ENCODE peak calls at places on chromosome 9, in seven cellular contexts. One of them, this sample, is unnamed.

GRCh38 chr9:71796368-71796767 is 28.1 kb upstream of the CEMIP2 start:
- DNase-seq in lower leg skin: no peak
- DNase-seq in suprapubic skin: no peak
- DNase-seq in CD4-positive, CD25-positive, alpha-beta regulatory T cell: peak
- DNase-seq in mesenchymal stem cell: no peak
- DNase-seq in kidney epithelial cell: no peak
- DNase-seq in AG10803: no peak
- DNase-seq in this sample: no peak

GRCh38 chr9:131254107-131254491 is 22.2 kb downstream of the FAM78A start:
- DNase-seq in suprapubic skin: no peak
- DNase-seq in CD4-positive, CD25-positive, alpha-beta regulatory T cell: no peak
- DNase-seq in lower leg skin: peak
- DNase-seq in mesenchymal stem cell: peak
- DNase-seq in kidney epithelial cell: no peak
- DNase-seq in AG10803: no peak
- DNase-seq in this sample: no peak

GRCh38 chr9:75186767-75187380 is 98.6 kb downstream of the OSTF1 start:
- DNase-seq in suprapubic skin: no peak
- DNase-seq in CD4-positive, CD25-positive, alpha-beta regulatory T cell: peak
- DNase-seq in lower leg skin: no peak
- DNase-seq in mesenchymal stem cell: peak
- DNase-seq in kidney epithelial cell: no peak
- DNase-seq in AG10803: peak
- DNase-seq in this sample: peak

GRCh38 chr9:132002827-132003704 is 76.6 kb downstream of the MED27 start:
- DNase-seq in kidney epithelial cell: no peak
- DNase-seq in AG10803: no peak
- DNase-seq in suprapubic skin: no peak
- DNase-seq in CD4-positive, CD25-positive, alpha-beta regulatory T cell: no peak
- DNase-seq in mesenchymal stem cell: no peak
- DNase-seq in lower leg skin: no peak
- DNase-seq in this sample: peak

GRCh38 chr9:35696520-35697215 is 6.9 kb upstream of the TPM2 start:
- DNase-seq in suprapubic skin: no peak
- DNase-seq in lower leg skin: no peak
- DNase-seq in mesenchymal stem cell: peak
- DNase-seq in CD4-positive, CD25-positive, alpha-beta regulatory T cell: peak
- DNase-seq in kidney epithelial cell: no peak
- DNase-seq in AG10803: no peak
- DNase-seq in this sample: peak

GRCh38 chr9:132794730-132795380 is 83.2 kb downstream of the AK8 start:
- DNase-seq in suprapubic skin: no peak
- DNase-seq in AG10803: no peak
- DNase-seq in mesenchymal stem cell: no peak
- DNase-seq in lower leg skin: no peak
- DNase-seq in kidney epithelial cell: no peak
- DNase-seq in CD4-positive, CD25-positive, alpha-beta regulatory T cell: no peak
- DNase-seq in this sample: no peak

GRCh38 chr9:89603629-89604462 is 966 bp upstream of the GADD45G start:
- DNase-seq in mesenchymal stem cell: peak
- DNase-seq in CD4-positive, CD25-positive, alpha-beta regulatory T cell: peak
- DNase-seq in lower leg skin: peak
- DNase-seq in suprapubic skin: peak
- DNase-seq in kidney epithelial cell: peak
- DNase-seq in AG10803: no peak
- DNase-seq in this sample: peak

GRCh38 chr9:87753313-87753712 is 27.4 kb downstream of the CTSL start:
- DNase-seq in kidney epithelial cell: no peak
- DNase-seq in CD4-positive, CD25-positive, alpha-beta regulatory T cell: no peak
- DNase-seq in mesenchymal stem cell: no peak
- DNase-seq in lower leg skin: no peak
- DNase-seq in suprapubic skin: no peak
- DNase-seq in AG10803: no peak
- DNase-seq in this sample: no peak

GRCh38 chr9:124839612-124840299 is 13.5 kb upstream of the WDR38 start:
- DNase-seq in lower leg skin: no peak
- DNase-seq in CD4-positive, CD25-positive, alpha-beta regulatory T cell: no peak
- DNase-seq in kidney epithelial cell: no peak
- DNase-seq in AG10803: no peak
- DNase-seq in mesenchymal stem cell: peak
- DNase-seq in suprapubic skin: no peak
- DNase-seq in this sample: peak

GRCh38 chr9:112049834-112050516 is 125.1 kb downstream of the SUSD1 start:
- DNase-seq in lower leg skin: no peak
- DNase-seq in kidney epithelial cell: no peak
- DNase-seq in AG10803: peak
- DNase-seq in suprapubic skin: no peak
- DNase-seq in CD4-positive, CD25-positive, alpha-beta regulatory T cell: no peak
- DNase-seq in mesenchymal stem cell: no peak
- DNase-seq in this sample: no peak

GRCh38 chr9:87498046-87498815 is 564 bp downstream of the DAPK1 start:
- DNase-seq in lower leg skin: no peak
- DNase-seq in CD4-positive, CD25-positive, alpha-beta regulatory T cell: no peak
- DNase-seq in AG10803: no peak
- DNase-seq in suprapubic skin: no peak
- DNase-seq in kidney epithelial cell: no peak
- DNase-seq in mesenchymal stem cell: peak
- DNase-seq in this sample: peak

GRCh38 chr9:94139672-94140417 is 55.6 kb downstream of the PTPDC1 start:
- DNase-seq in suprapubic skin: peak
- DNase-seq in mesenchymal stem cell: peak
- DNase-seq in AG10803: peak
- DNase-seq in lower leg skin: peak
- DNase-seq in CD4-positive, CD25-positive, alpha-beta regulatory T cell: no peak
- DNase-seq in kidney epithelial cell: peak
- DNase-seq in this sample: no peak
- H3K4me3 ChIP-seq in suprapubic skin: peak
- H3K4me3 ChIP-seq in mesenchymal stem cell: peak
- H3K4me3 ChIP-seq in AG10803: peak
- H3K4me3 ChIP-seq in lower leg skin: no peak
- H3K4me3 ChIP-seq in CD4-positive, CD25-positive, alpha-beta regulatory T cell: no peak
- H3K4me3 ChIP-seq in kidney epithelial cell: no peak
- H3K4me3 ChIP-seq in this sample: no peak

GRCh38 chr9:98943682-98944129 is at the start of gene COL15A1:
- DNase-seq in kidney epithelial cell: no peak
- DNase-seq in suprapubic skin: no peak
- DNase-seq in AG10803: no peak
- DNase-seq in lower leg skin: no peak
- DNase-seq in CD4-positive, CD25-positive, alpha-beta regulatory T cell: no peak
- DNase-seq in mesenchymal stem cell: peak
- DNase-seq in this sample: peak
- H3K4me3 ChIP-seq in kidney epithelial cell: peak
- H3K4me3 ChIP-seq in suprapubic skin: peak
- H3K4me3 ChIP-seq in AG10803: peak
- H3K4me3 ChIP-seq in lower leg skin: peak
- H3K4me3 ChIP-seq in CD4-positive, CD25-positive, alpha-beta regulatory T cell: no peak
- H3K4me3 ChIP-seq in mesenchymal stem cell: peak
- H3K4me3 ChIP-seq in this sample: no peak

DNA sequence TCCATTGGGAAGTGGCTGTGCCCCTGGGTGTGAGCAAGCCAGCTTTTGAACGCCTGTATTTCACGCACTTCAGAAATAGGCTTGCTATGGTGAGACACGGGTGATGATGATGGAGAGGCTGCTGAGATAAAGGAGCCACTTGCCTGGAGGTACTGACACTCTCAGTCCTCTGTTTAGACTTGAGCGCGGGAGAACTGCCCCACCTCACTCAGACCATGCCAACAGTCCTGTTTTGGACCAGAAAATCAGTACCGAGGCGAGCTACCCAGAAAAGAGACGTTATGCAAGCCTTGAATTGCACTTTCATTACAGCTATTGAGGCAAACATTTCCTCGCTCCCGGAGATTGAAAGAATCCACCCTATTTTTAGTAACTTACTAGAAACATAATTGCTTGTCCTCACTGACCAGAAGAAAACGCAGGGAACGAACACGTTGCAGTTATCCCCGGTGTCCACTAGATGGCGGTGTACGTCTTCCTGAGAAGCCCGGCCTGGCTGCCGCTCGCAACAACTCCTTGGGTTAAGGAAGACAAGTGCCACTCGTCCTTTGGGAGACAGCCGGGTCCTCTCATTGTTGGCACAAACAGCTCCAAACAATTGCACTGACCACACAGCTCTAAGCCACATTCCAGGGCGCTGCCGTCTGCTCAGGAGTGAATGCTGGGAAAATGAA is 142.4 kb downstream of the PSAT1 start:
- DNase-seq in mesenchymal stem cell: peak
- DNase-seq in kidney epithelial cell: peak
- DNase-seq in suprapubic skin: peak
- DNase-seq in CD4-positive, CD25-positive, alpha-beta regulatory T cell: peak
- DNase-seq in AG10803: peak
- DNase-seq in lower leg skin: peak
- DNase-seq in this sample: peak
- H3K4me3 ChIP-seq in mesenchymal stem cell: peak
- H3K4me3 ChIP-seq in kidney epithelial cell: no peak
- H3K4me3 ChIP-seq in suprapubic skin: no peak
- H3K4me3 ChIP-seq in CD4-positive, CD25-positive, alpha-beta regulatory T cell: no peak
- H3K4me3 ChIP-seq in AG10803: peak
- H3K4me3 ChIP-seq in lower leg skin: no peak
- H3K4me3 ChIP-seq in this sample: no peak

GRCh38 chr9:85738509-85738908 is 3.2 kb downstream of the AGTPBP1 start:
- DNase-seq in suprapubic skin: no peak
- DNase-seq in mesenchymal stem cell: no peak
- DNase-seq in AG10803: no peak
- DNase-seq in kidney epithelial cell: no peak
- DNase-seq in CD4-positive, CD25-positive, alpha-beta regulatory T cell: no peak
- DNase-seq in lower leg skin: no peak
- DNase-seq in this sample: no peak
- H3K4me3 ChIP-seq in suprapubic skin: no peak
- H3K4me3 ChIP-seq in mesenchymal stem cell: no peak
- H3K4me3 ChIP-seq in AG10803: no peak
- H3K4me3 ChIP-seq in kidney epithelial cell: no peak
- H3K4me3 ChIP-seq in CD4-positive, CD25-positive, alpha-beta regulatory T cell: no peak
- H3K4me3 ChIP-seq in lower leg skin: no peak
- H3K4me3 ChIP-seq in this sample: no peak

DNA sequence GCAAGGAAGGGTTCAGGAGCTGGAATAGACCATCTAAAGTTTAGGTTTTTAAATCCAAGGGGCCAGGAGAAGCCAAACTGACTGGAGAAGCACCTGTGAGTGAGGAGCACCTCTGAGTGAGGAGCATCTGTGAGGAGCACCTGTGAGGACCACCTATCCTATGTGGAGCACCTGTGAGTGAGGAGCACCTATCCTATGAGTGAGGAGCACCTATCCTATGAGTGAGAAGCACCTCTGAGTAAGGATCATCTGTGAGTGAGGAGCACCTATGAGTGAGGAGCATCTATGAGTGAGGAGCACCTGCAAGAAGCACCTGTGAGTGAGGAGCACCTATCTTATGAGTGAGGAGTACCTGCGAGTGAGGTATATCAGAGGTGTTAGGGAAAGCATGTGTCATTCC is 8.0 kb upstream of the OR1Q1 start:
- DNase-seq in mesenchymal stem cell: no peak
- DNase-seq in kidney epithelial cell: no peak
- DNase-seq in CD4-positive, CD25-positive, alpha-beta regulatory T cell: no peak
- DNase-seq in suprapubic skin: no peak
- DNase-seq in AG10803: no peak
- DNase-seq in lower leg skin: no peak
- DNase-seq in this sample: no peak
- H3K4me3 ChIP-seq in mesenchymal stem cell: no peak
- H3K4me3 ChIP-seq in kidney epithelial cell: no peak
- H3K4me3 ChIP-seq in CD4-positive, CD25-positive, alpha-beta regulatory T cell: no peak
- H3K4me3 ChIP-seq in suprapubic skin: no peak
- H3K4me3 ChIP-seq in AG10803: no peak
- H3K4me3 ChIP-seq in lower leg skin: no peak
- H3K4me3 ChIP-seq in this sample: no peak

DNA sequence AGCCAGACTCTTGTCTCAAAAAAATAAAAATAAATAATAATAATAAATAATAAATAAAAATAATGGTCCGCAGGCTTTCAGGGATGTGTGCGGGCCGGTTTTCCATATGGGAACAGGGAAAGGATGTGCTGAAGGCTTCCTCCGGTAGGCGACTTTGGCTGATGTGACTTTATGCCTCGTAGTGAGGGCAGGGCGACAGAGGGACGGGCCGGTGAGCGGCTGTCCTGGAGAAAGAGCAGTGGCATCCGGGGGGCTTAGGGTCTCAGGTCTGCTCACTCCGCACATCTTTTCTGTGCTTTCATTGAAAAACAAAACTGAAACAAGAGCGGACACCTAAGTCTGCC is 811 bp upstream of the PRRX2 start:
- DNase-seq in AG10803: no peak
- DNase-seq in suprapubic skin: no peak
- DNase-seq in CD4-positive, CD25-positive, alpha-beta regulatory T cell: peak
- DNase-seq in mesenchymal stem cell: no peak
- DNase-seq in kidney epithelial cell: no peak
- DNase-seq in lower leg skin: no peak
- DNase-seq in this sample: no peak
- H3K4me3 ChIP-seq in AG10803: peak
- H3K4me3 ChIP-seq in suprapubic skin: peak
- H3K4me3 ChIP-seq in CD4-positive, CD25-positive, alpha-beta regulatory T cell: no peak
- H3K4me3 ChIP-seq in mesenchymal stem cell: peak
- H3K4me3 ChIP-seq in kidney epithelial cell: no peak
- H3K4me3 ChIP-seq in lower leg skin: no peak
- H3K4me3 ChIP-seq in this sample: no peak

This sample was measured in HAP-1.